ENCODE peak calls at places on chromosomes 13 and 19, in five cellular contexts. O, F, E, R and L are unnamed samples.

GRCh38 chr19:2100719-2101061 is 4.0 kb downstream of the IZUMO4 start:
- DNase-seq in O (no peak), F (no peak), E (no peak), R (no peak), L (no peak)

GRCh38 chr19:32599736-32600157 is 18.8 kb downstream of the PDCD5 start:
- DNase-seq in O (no peak), F (no peak), E (no peak), R (no peak), L (no peak)

GRCh38 chr13:97627566-97627965 is 193.6 kb downstream of the RAP2A start:
- DNase-seq in O (no peak), F (no peak), E (peak), R (no peak), L (no peak)

GRCh38 chr13:30038884-30039283 is 188.5 kb upstream of the UBL3 start:
- DNase-seq in O (no peak), F (no peak), E (no peak), R (no peak), L (no peak)

GRCh38 chr13:98267080-98267912 is 90.2 kb upstream of the RNF113B start:
- DNase-seq in O (no peak), F (no peak), E (no peak), R (peak), L (no peak)

GRCh38 chr19:37986048-37986750 is 79.2 kb downstream of the SIPA1L3 start:
- DNase-seq in O (no peak), F (no peak), E (no peak), R (no peak), L (no peak)

GRCh38 chr19:10503002-10503789 is at the start of gene KEAP1:
- DNase-seq in O (peak), F (peak), E (peak), R (peak), L (no peak)

GRCh38 chr19:29939628-29940027 is 2.4 kb upstream of the URI1 start:
- DNase-seq in O (no peak), F (no peak), E (no peak), R (no peak), L (no peak)

GRCh38 chr13:48563611-48564010 is 30.7 kb upstream of the RCBTB2 start:
- DNase-seq in O (no peak), F (no peak), E (no peak), R (no peak), L (no peak)

GRCh38 chr19:40750035-40750284 is 317 bp downstream of the ACTMAP start:
- DNase-seq in O (no peak), F (no peak), E (no peak), R (no peak), L (no peak)

GRCh38 chr19:15251749-15252397 is 19.6 kb upstream of the EPHX3 start:
- DNase-seq in O (no peak), F (no peak), E (peak), R (peak), L (no peak)

GRCh38 chr13:108352599-108352998 is 83.1 kb downstream of the TNFSF13B start:
- DNase-seq in O (no peak), F (no peak), E (no peak), R (no peak), L (no peak)

GRCh38 chr19:12035220-12036172 is at the start of gene ZNF433:
- DNase-seq in O (peak), F (peak), E (peak), R (peak), L (peak)

GRCh38 chr19:58351558-58351878 is 1.8 kb downstream of the A1BG start:
- DNase-seq in O (no peak), F (no peak), E (no peak), R (no peak), L (no peak)

GRCh38 chr13:107367258-107367657 is 799.3 kb upstream of the ARGLU1 start:
- DNase-seq in O (no peak), F (no peak), E (no peak), R (no peak), L (no peak)

GRCh38 chr19:16571283-16571682 is 932 bp downstream of the SLC35E1 start:
- DNase-seq in O (peak), F (no peak), E (no peak), R (no peak), L (no peak)

GRCh38 chr19:35000647-35001501 is 751 bp downstream of the GRAMD1A start:
- DNase-seq in O (peak), F (no peak), E (peak), R (no peak), L (no peak)

GRCh38 chr13:62320129-62320724 is 904.6 kb upstream of the PCDH20 start:
- DNase-seq in O (no peak), F (no peak), E (no peak), R (no peak), L (no peak)

GRCh38 chr13:93248627-93249047 is 22.0 kb downstream of the GPC6 start:
- DNase-seq in O (peak), F (peak), E (no peak), R (peak), L (no peak)

GRCh38 chr13:33524086-33524485 is 238.5 kb upstream of the STARD13 start:
- DNase-seq in O (no peak), F (no peak), E (no peak), R (no peak), L (no peak)

GRCh38 chr13:78137404-78138142 is 218.9 kb upstream of the EDNRB start:
- DNase-seq in O (no peak), F (no peak), E (no peak), R (no peak), L (no peak)

GRCh38 chr13:32956595-32956933 is 59.7 kb upstream of the KL start:
- DNase-seq in O (no peak), F (no peak), E (no peak), R (no peak), L (no peak)

GRCh38 chr13:99726261-99726894 is 225.1 kb downstream of the TM9SF2 start:
- DNase-seq in O (no peak), F (no peak), E (no peak), R (no peak), L (no peak)

GRCh38 chr13:99496322-99497142 is 4.7 kb upstream of the TM9SF2 start:
- DNase-seq in O (no peak), F (no peak), E (peak), R (peak), L (no peak)

GRCh38 chr19:58518261-58519086 is 1.1 kb downstream of the ZBTB45 start:
- DNase-seq in O (no peak), F (no peak), E (no peak), R (no peak), L (no peak)

GRCh38 chr19:4583961-4584669 is 24.6 kb upstream of the SEMA6B start:
- DNase-seq in O (no peak), F (no peak), E (no peak), R (no peak), L (peak)

GRCh38 chr13:42113478-42113877 is 65.0 kb downstream of the DGKH start:
- DNase-seq in O (no peak), F (no peak), E (no peak), R (no peak), L (no peak)

GRCh38 chr19:55676384-55676783 is 1.4 kb downstream of the EPN1 start:
- DNase-seq in O (no peak), F (no peak), E (no peak), R (peak), L (no peak)

GRCh38 chr19:18438331-18439024 is 545 bp upstream of the ISYNA1 start:
- DNase-seq in O (no peak), F (no peak), E (peak), R (no peak), L (no peak)

GRCh38 chr19:46786236-46787039 is 2.0 kb downstream of the SLC1A5 start:
- DNase-seq in O (peak), F (peak), E (peak), R (peak), L (no peak)

GRCh38 chr19:46784262-46785053 is 3.9 kb downstream of the SLC1A5 start:
- DNase-seq in O (peak), F (peak), E (peak), R (peak), L (no peak)

GRCh38 chr19:46785980-46786235 is 2.5 kb downstream of the SLC1A5 start:
- DNase-seq in O (no peak), F (no peak), E (no peak), R (no peak), L (no peak)

GRCh38 chr19:46783670-46784069 is 4.7 kb downstream of the SLC1A5 start:
- DNase-seq in O (no peak), F (no peak), E (no peak), R (no peak), L (no peak)

DNA sequence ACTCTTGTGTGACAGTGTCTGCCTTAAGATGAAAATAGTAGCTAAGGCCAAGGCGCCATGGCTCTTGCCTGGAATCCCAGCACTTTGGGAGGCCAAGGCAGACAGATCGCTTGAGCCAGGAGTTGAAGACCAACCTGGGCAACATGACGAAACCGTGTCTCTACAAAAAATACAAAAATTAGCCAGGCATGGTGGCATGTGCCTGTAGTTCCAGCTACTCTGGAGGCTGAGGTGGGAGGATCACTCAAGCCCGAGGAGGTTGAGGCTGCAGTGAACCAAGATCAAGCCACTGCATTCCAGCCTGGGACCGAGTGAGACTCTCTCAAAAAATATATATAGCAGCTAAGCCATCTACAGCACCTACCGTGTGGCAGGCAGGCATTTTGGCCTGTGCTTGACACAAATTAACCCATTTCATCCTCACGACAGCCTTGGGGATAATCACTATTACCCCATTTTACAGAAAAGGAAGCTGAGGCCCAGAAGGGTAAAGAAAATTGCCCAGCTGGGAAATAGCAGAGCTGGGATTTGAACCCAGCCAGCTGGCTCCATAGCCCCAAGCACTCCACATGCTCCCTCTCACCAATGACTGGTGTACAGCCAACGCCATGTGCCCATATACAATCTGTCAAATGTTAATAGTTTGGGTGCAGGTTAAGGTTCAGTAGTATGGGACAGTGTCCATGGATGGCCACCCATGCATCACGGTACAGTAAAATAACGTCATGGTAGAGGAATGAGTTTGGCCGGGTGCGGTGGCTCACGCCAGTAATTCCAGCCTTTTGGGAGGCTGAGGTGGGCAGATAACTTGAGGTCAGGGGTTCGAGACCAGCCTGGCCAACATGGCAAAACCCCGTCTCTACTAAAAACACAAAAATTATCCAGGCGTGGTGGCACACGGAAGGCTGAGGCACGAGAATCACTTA is 3.1 kb downstream of the SLC1A5 start:
- DNase-seq in O (no peak), F (no peak), E (no peak), R (no peak), L (no peak)
- H3K27ac ChIP-seq in O (peak), F (peak), E (peak), R (peak), L (no peak)

GRCh38 chr19:6774821-6775707 is 2.6 kb downstream of the VAV1 start:
- DNase-seq in O (peak), F (no peak), E (no peak), R (no peak), L (no peak)

GRCh38 chr19:6772866-6773322 is 386 bp downstream of the VAV1 start:
- DNase-seq in O (no peak), F (no peak), E (no peak), R (no peak), L (no peak)

GRCh38 chr19:6776999-6777398 is 4.5 kb downstream of the VAV1 start:
- DNase-seq in O (no peak), F (no peak), E (no peak), R (no peak), L (no peak)

GRCh38 chr19:6772028-6772865 is at the start of gene VAV1:
- DNase-seq in O (peak), F (peak), E (peak), R (peak), L (no peak)

DNA sequence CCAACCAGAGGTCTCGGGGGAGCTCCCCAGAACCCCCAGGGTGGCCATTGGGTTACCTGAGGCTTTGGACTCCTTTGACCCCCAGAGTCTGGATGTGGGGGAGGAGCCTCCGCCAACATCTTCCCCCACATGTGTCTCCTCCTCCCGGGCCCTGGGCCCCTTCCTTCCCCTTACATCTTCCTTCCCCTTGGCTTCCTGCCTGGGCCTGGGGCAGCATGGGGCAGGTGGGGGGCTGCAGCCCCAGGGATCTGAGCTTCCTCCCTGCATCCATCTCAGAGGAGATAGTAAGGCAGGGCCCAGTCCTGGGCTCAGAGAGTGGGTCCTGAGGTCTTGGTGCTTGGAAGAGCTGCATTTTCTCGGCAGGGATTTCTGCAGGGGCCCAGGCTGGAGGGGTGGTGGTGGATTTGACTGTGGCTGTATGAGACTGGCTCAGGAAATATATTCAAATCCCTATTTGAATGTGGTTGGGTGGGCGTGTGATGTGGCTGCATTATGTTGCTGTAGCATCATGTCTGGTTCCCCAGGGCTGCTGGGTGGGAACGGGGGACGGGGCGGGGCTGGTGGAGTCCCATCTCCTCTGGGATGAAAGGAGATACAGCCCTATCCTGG is 919 bp downstream of the VAV1 start:
- DNase-seq in O (peak), F (peak), E (peak), R (peak), L (no peak)
- H3K27ac ChIP-seq in O (no peak), F (peak), E (no peak), R (peak), L (no peak)

GRCh38 chr19:48644839-48645651 is 942 bp downstream of the CA11 start:
- DNase-seq in O (peak), F (peak), E (peak), R (peak), L (peak)

GRCh38 chr19:48645652-48646191 is at the start of gene CA11:
- DNase-seq in O (no peak), F (no peak), E (no peak), R (no peak), L (no peak)

GRCh38 chr19:48648134-48648533 is 2.1 kb upstream of the CA11 start:
- DNase-seq in O (no peak), F (no peak), E (no peak), R (no peak), L (no peak)

GRCh38 chr19:48646192-48646911 is 365 bp upstream of the CA11 start:
- DNase-seq in O (peak), F (peak), E (peak), R (peak), L (peak)

GRCh38 chr19:48646912-48647216 is 877 bp upstream of the CA11 start:
- DNase-seq in O (no peak), F (no peak), E (no peak), R (no peak), L (no peak)
- H3K27ac ChIP-seq in O (no peak), F (no peak), E (no peak), R (peak), L (no peak)

GRCh38 chr13:84265365-84265764 is 383.1 kb upstream of the SLITRK1 start:
- DNase-seq in O (no peak), F (no peak), E (no peak), R (no peak), L (no peak)
- H3K27ac ChIP-seq in O (no peak), F (no peak), E (no peak), R (no peak), L (no peak)